ENCODE peak calls at places on chromosomes 1 and 21, in seven cellular contexts. One of them, this sample, is unnamed.

GRCh38 chr1:238177960-238178359 is 287.2 kb upstream of the ZP4 start:
- DNase-seq in AG04450: no peak
- DNase-seq in HL-60: no peak
- DNase-seq in spleen: no peak
- DNase-seq in lower lobe of right lung: no peak
- DNase-seq in psoas muscle: no peak
- DNase-seq in stomach: no peak
- DNase-seq in this sample: no peak

GRCh38 chr1:66331641-66332523 is 202.1 kb upstream of the SGIP1 start:
- DNase-seq in HL-60: peak
- DNase-seq in AG04450: peak
- DNase-seq in lower lobe of right lung: peak
- DNase-seq in stomach: peak
- DNase-seq in psoas muscle: peak
- DNase-seq in spleen: peak
- DNase-seq in this sample: peak

GRCh38 chr1:179038528-179039281 is 13.0 kb downstream of the FAM20B start:
- DNase-seq in AG04450: no peak
- DNase-seq in HL-60: no peak
- DNase-seq in psoas muscle: no peak
- DNase-seq in stomach: no peak
- DNase-seq in spleen: no peak
- DNase-seq in lower lobe of right lung: no peak
- DNase-seq in this sample: no peak

GRCh38 chr1:209095627-209096595 is 487.6 kb upstream of the CAMK1G start:
- DNase-seq in AG04450: no peak
- DNase-seq in HL-60: no peak
- DNase-seq in stomach: no peak
- DNase-seq in lower lobe of right lung: no peak
- DNase-seq in psoas muscle: no peak
- DNase-seq in spleen: no peak
- DNase-seq in this sample: no peak

GRCh38 chr1:248894837-248895236 is 11.2 kb upstream of the PGBD2 start:
- DNase-seq in stomach: no peak
- DNase-seq in spleen: no peak
- DNase-seq in AG04450: no peak
- DNase-seq in HL-60: no peak
- DNase-seq in lower lobe of right lung: no peak
- DNase-seq in psoas muscle: no peak
- DNase-seq in this sample: no peak

GRCh38 chr1:25037174-25038074 is 107.3 kb upstream of the RUNX3 start:
- DNase-seq in HL-60: peak
- DNase-seq in lower lobe of right lung: no peak
- DNase-seq in AG04450: no peak
- DNase-seq in spleen: peak
- DNase-seq in stomach: no peak
- DNase-seq in psoas muscle: no peak
- DNase-seq in this sample: peak

GRCh38 chr1:17318262-17318661 is 10.3 kb downstream of the PADI4 start:
- DNase-seq in AG04450: no peak
- DNase-seq in lower lobe of right lung: no peak
- DNase-seq in psoas muscle: no peak
- DNase-seq in stomach: no peak
- DNase-seq in HL-60: no peak
- DNase-seq in spleen: no peak
- DNase-seq in this sample: no peak

GRCh38 chr1:206506803-206507394 is 432 bp upstream of the RASSF5 start:
- DNase-seq in lower lobe of right lung: no peak
- DNase-seq in stomach: peak
- DNase-seq in spleen: peak
- DNase-seq in AG04450: no peak
- DNase-seq in psoas muscle: no peak
- DNase-seq in HL-60: no peak
- DNase-seq in this sample: peak

GRCh38 chr21:31042080-31042464 is 3.8 kb upstream of the KRTAP19-8 start:
- DNase-seq in AG04450: no peak
- DNase-seq in lower lobe of right lung: no peak
- DNase-seq in spleen: no peak
- DNase-seq in stomach: no peak
- DNase-seq in HL-60: no peak
- DNase-seq in psoas muscle: no peak
- DNase-seq in this sample: no peak

GRCh38 chr1:39016604-39017171 is 9.5 kb upstream of the NDUFS5 start:
- DNase-seq in stomach: no peak
- DNase-seq in lower lobe of right lung: no peak
- DNase-seq in HL-60: no peak
- DNase-seq in psoas muscle: no peak
- DNase-seq in AG04450: no peak
- DNase-seq in spleen: no peak
- DNase-seq in this sample: no peak

DNA sequence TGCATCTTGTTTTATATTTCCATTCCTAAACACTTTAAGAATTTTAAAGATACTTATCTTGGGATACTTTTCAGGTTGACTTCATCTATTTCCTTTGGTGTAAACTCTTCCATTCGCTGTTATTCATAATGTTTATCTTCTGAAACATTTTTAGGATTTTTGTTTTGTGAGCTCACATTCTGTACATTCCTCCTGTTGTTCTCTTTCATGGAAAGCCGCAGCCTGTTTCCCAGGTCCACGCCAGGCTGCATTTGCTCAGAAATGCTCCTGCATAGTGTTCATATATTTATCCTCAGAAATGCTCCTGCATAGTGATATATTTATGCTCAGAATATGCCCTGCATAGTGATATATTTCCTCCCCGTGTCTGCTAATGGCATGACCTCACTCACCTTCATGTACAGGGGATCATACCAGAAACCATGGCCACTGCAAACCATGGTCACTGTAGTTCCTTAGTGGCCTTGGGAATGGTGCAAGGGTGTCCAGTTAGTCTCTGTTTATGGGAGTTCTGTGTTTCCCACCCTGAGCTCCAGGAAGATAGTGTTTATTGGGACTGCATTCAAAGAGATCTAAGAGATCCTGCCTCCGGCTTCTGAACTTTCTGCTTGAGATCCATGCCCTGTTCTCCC is 153.9 kb upstream of the GREM2 start:
- DNase-seq in AG04450: peak
- DNase-seq in HL-60: no peak
- DNase-seq in psoas muscle: no peak
- DNase-seq in stomach: no peak
- DNase-seq in spleen: no peak
- DNase-seq in lower lobe of right lung: no peak
- DNase-seq in this sample: no peak
- H3K27ac ChIP-seq in AG04450: peak
- H3K27ac ChIP-seq in HL-60: no peak
- H3K27ac ChIP-seq in psoas muscle: no peak
- H3K27ac ChIP-seq in stomach: no peak
- H3K27ac ChIP-seq in spleen: no peak
- H3K27ac ChIP-seq in lower lobe of right lung: no peak
- H3K27ac ChIP-seq in this sample: no peak

DNA sequence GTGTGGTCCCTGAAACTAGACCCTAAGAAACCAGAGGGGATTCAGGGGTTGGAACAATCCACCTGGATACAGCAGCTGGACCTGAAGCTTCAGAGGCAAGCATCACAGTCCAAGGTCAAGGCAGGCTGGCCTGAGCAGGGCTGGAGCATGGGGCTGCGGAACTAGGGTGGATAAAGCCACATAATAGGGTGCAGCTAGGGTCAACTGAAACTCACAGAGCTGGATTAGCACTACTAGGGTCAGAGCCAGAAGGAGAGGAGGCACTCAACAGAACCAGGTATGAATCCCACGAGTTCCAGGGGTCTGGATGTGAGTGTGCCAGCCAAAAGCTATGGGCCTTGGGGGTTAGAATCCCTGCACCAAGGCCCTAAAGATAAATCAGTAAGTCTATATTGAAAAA is 231.0 kb upstream of the KIAA0040 start:
- DNase-seq in lower lobe of right lung: no peak
- DNase-seq in AG04450: no peak
- DNase-seq in HL-60: no peak
- DNase-seq in stomach: no peak
- DNase-seq in spleen: no peak
- DNase-seq in psoas muscle: no peak
- DNase-seq in this sample: no peak
- H3K4me3 ChIP-seq in lower lobe of right lung: no peak
- H3K4me3 ChIP-seq in AG04450: no peak
- H3K4me3 ChIP-seq in HL-60: no peak
- H3K4me3 ChIP-seq in stomach: no peak
- H3K4me3 ChIP-seq in spleen: no peak
- H3K4me3 ChIP-seq in psoas muscle: no peak
- H3K4me3 ChIP-seq in this sample: no peak

GRCh38 chr1:77978293-77978968 is 441 bp downstream of the FUBP1 start:
- DNase-seq in lower lobe of right lung: no peak
- DNase-seq in psoas muscle: no peak
- DNase-seq in spleen: no peak
- DNase-seq in stomach: peak
- DNase-seq in HL-60: peak
- DNase-seq in AG04450: peak
- DNase-seq in this sample: peak

GRCh38 chr1:77976433-77977076 is 2.3 kb downstream of the FUBP1 start:
- DNase-seq in lower lobe of right lung: no peak
- DNase-seq in stomach: no peak
- DNase-seq in HL-60: peak
- DNase-seq in psoas muscle: no peak
- DNase-seq in spleen: no peak
- DNase-seq in AG04450: no peak
- DNase-seq in this sample: no peak

GRCh38 chr1:77977989-77978292 is 931 bp downstream of the FUBP1 start:
- DNase-seq in stomach: no peak
- DNase-seq in psoas muscle: no peak
- DNase-seq in lower lobe of right lung: no peak
- DNase-seq in spleen: no peak
- DNase-seq in AG04450: no peak
- DNase-seq in HL-60: no peak
- DNase-seq in this sample: no peak

GRCh38 chr1:77975386-77975785 is 3.5 kb downstream of the FUBP1 start:
- DNase-seq in lower lobe of right lung: no peak
- DNase-seq in psoas muscle: no peak
- DNase-seq in spleen: no peak
- DNase-seq in AG04450: no peak
- DNase-seq in HL-60: no peak
- DNase-seq in stomach: no peak
- DNase-seq in this sample: no peak

GRCh38 chr1:77975907-77976306 is 3.0 kb downstream of the FUBP1 start:
- DNase-seq in AG04450: no peak
- DNase-seq in HL-60: no peak
- DNase-seq in psoas muscle: no peak
- DNase-seq in stomach: no peak
- DNase-seq in spleen: no peak
- DNase-seq in lower lobe of right lung: no peak
- DNase-seq in this sample: no peak
- H3K27ac ChIP-seq in AG04450: no peak
- H3K27ac ChIP-seq in HL-60: peak
- H3K27ac ChIP-seq in psoas muscle: peak
- H3K27ac ChIP-seq in stomach: peak
- H3K27ac ChIP-seq in spleen: peak
- H3K27ac ChIP-seq in lower lobe of right lung: no peak
- H3K27ac ChIP-seq in this sample: peak

GRCh38 chr21:42019706-42020105 is 9.5 kb upstream of the ZBTB21 start:
- DNase-seq in spleen: no peak
- DNase-seq in psoas muscle: no peak
- DNase-seq in HL-60: no peak
- DNase-seq in lower lobe of right lung: no peak
- DNase-seq in stomach: no peak
- DNase-seq in AG04450: no peak
- DNase-seq in this sample: no peak
- H3K4me3 ChIP-seq in spleen: no peak
- H3K4me3 ChIP-seq in psoas muscle: no peak
- H3K4me3 ChIP-seq in HL-60: no peak
- H3K4me3 ChIP-seq in lower lobe of right lung: no peak
- H3K4me3 ChIP-seq in stomach: no peak
- H3K4me3 ChIP-seq in AG04450: no peak
- H3K4me3 ChIP-seq in this sample: no peak

GRCh38 chr1:201585901-201586300 is 47.0 kb downstream of the NAV1 start:
- DNase-seq in psoas muscle: no peak
- DNase-seq in lower lobe of right lung: no peak
- DNase-seq in spleen: no peak
- DNase-seq in stomach: no peak
- DNase-seq in HL-60: no peak
- DNase-seq in AG04450: no peak
- DNase-seq in this sample: no peak

GRCh38 chr1:201582977-201583376 is 44.0 kb downstream of the NAV1 start:
- DNase-seq in spleen: peak
- DNase-seq in lower lobe of right lung: peak
- DNase-seq in stomach: no peak
- DNase-seq in psoas muscle: no peak
- DNase-seq in AG04450: no peak
- DNase-seq in HL-60: no peak
- DNase-seq in this sample: no peak

GRCh38 chr1:201585099-201585498 is 46.2 kb downstream of the NAV1 start:
- DNase-seq in AG04450: no peak
- DNase-seq in spleen: no peak
- DNase-seq in stomach: no peak
- DNase-seq in HL-60: no peak
- DNase-seq in lower lobe of right lung: no peak
- DNase-seq in psoas muscle: no peak
- DNase-seq in this sample: no peak

GRCh38 chr1:201583663-201584062 is 44.7 kb downstream of the NAV1 start:
- DNase-seq in AG04450: no peak
- DNase-seq in spleen: peak
- DNase-seq in HL-60: no peak
- DNase-seq in stomach: no peak
- DNase-seq in lower lobe of right lung: peak
- DNase-seq in psoas muscle: no peak
- DNase-seq in this sample: no peak

GRCh38 chr1:201584510-201584991 is 45.6 kb downstream of the NAV1 start:
- DNase-seq in HL-60: no peak
- DNase-seq in stomach: no peak
- DNase-seq in lower lobe of right lung: peak
- DNase-seq in AG04450: no peak
- DNase-seq in psoas muscle: peak
- DNase-seq in spleen: peak
- DNase-seq in this sample: no peak
- H3K27ac ChIP-seq in HL-60: no peak
- H3K27ac ChIP-seq in stomach: peak
- H3K27ac ChIP-seq in lower lobe of right lung: no peak
- H3K27ac ChIP-seq in AG04450: peak
- H3K27ac ChIP-seq in psoas muscle: no peak
- H3K27ac ChIP-seq in spleen: no peak
- H3K27ac ChIP-seq in this sample: no peak

GRCh38 chr1:11158291-11158690 is 30.9 kb upstream of the ANGPTL7 start:
- DNase-seq in AG04450: no peak
- DNase-seq in lower lobe of right lung: no peak
- DNase-seq in spleen: no peak
- DNase-seq in psoas muscle: no peak
- DNase-seq in stomach: no peak
- DNase-seq in HL-60: no peak
- DNase-seq in this sample: no peak
- H3K4me3 ChIP-seq in AG04450: no peak
- H3K4me3 ChIP-seq in lower lobe of right lung: no peak
- H3K4me3 ChIP-seq in spleen: no peak
- H3K4me3 ChIP-seq in psoas muscle: no peak
- H3K4me3 ChIP-seq in stomach: no peak
- H3K4me3 ChIP-seq in HL-60: no peak
- H3K4me3 ChIP-seq in this sample: no peak

This sample was measured in naive thymus-derived CD4-positive, alpha-beta T cell.